ENCODE peak calls at places on chromosome 12, in nine cellular contexts. C, T, Y, K, M, J, L, F and I are unnamed samples.

GRCh38 chr12:133156125-133156690 is 25.1 kb upstream of the ZNF268 start:
- DNase-seq in C (no peak), T (no peak), Y (no peak), K (no peak), M (no peak), J (no peak), L (no peak), F (no peak), I (no peak)

GRCh38 chr12:121513464-121514183 is 67.2 kb downstream of the KDM2B start:
- DNase-seq in C (peak; percentile 79), T (no peak), Y (peak; percentile 14), K (peak; percentile 44), M (no peak), J (no peak), L (no peak), F (no peak), I (no peak)

GRCh38 chr12:49863946-49864816 is 21.3 kb upstream of the BCDIN3D start:
- DNase-seq in C (no peak), T (no peak), Y (no peak), K (no peak), M (no peak), J (no peak), L (no peak), F (no peak), I (no peak)

GRCh38 chr12:48907243-48907642 is 18.0 kb downstream of the FKBP11 start:
- DNase-seq in C (no peak), T (no peak), Y (no peak), K (no peak), M (no peak), J (no peak), L (no peak), F (no peak), I (no peak)

GRCh38 chr12:90174198-90174510 is 465.5 kb upstream of the ATP2B1 start:
- DNase-seq in C (no peak), T (no peak), Y (no peak), K (peak; percentile 37), M (peak; percentile 14), J (no peak), L (peak; percentile 20), F (no peak), I (no peak)

GRCh38 chr12:11958216-11959091 is 112.3 kb upstream of the BCL2L14 start:
- DNase-seq in C (no peak), T (no peak), Y (peak; percentile 94), K (peak; percentile 81), M (peak; percentile 65), J (no peak), L (no peak), F (no peak), I (peak; percentile 95)

GRCh38 chr12:108193493-108193892 is 64.4 kb downstream of the WSCD2 start:
- DNase-seq in C (no peak), T (no peak), Y (no peak), K (no peak), M (no peak), J (no peak), L (no peak), F (no peak), I (no peak)

GRCh38 chr12:104291867-104292524 is 11.5 kb upstream of the EID3 start:
- DNase-seq in C (no peak), T (no peak), Y (peak; percentile 10), K (peak; percentile 2), M (no peak), J (no peak), L (no peak), F (no peak), I (no peak)

GRCh38 chr12:52810554-52810953 is 3.4 kb downstream of the KRT4 start:
- DNase-seq in C (no peak), T (no peak), Y (no peak), K (no peak), M (no peak), J (no peak), L (no peak), F (no peak), I (no peak)

GRCh38 chr12:13941258-13942249 is 39.8 kb downstream of the GRIN2B start:
- DNase-seq in C (peak; percentile 74), T (no peak), Y (peak; percentile 36), K (peak; percentile 72), M (no peak), J (no peak), L (peak; percentile 63), F (peak; percentile 54), I (peak; percentile 0)

GRCh38 chr12:3518902-3519301 is 27.9 kb downstream of the PRMT8 start:
- DNase-seq in C (no peak), T (no peak), Y (no peak), K (no peak), M (no peak), J (no peak), L (no peak), F (no peak), I (no peak)

GRCh38 chr12:2323538-2324261 is 270.9 kb downstream of the CACNA1C start:
- DNase-seq in C (no peak), T (no peak), Y (peak; percentile 33), K (no peak), M (no peak), J (no peak), L (no peak), F (no peak), I (peak; percentile 33)

GRCh38 chr12:121295746-121296617 is 527 bp downstream of the CAMKK2 start:
- DNase-seq in C (peak; percentile 38), T (no peak), Y (peak; percentile 27), K (peak; percentile 21), M (peak; percentile 39), J (no peak), L (no peak), F (peak; percentile 35), I (no peak)

GRCh38 chr12:105977256-105978051 is 161.3 kb downstream of the NUAK1 start:
- DNase-seq in C (no peak), T (no peak), Y (peak; percentile 97), K (no peak), M (no peak), J (no peak), L (no peak), F (no peak), I (peak; percentile 91)

GRCh38 chr12:44385964-44386363 is 490.2 kb downstream of the NELL2 start:
- DNase-seq in C (no peak), T (no peak), Y (no peak), K (no peak), M (no peak), J (no peak), L (no peak), F (no peak), I (no peak)

GRCh38 chr12:65624554-65625086 is 199.7 kb upstream of the HMGA2 start:
- DNase-seq in C (no peak), T (no peak), Y (no peak), K (no peak), M (no peak), J (no peak), L (no peak), F (no peak), I (no peak)

GRCh38 chr12:106248849-106249371 is 1.1 kb upstream of the CKAP4 start:
- DNase-seq in C (no peak), T (no peak), Y (peak; percentile 70), K (peak; percentile 42), M (peak; percentile 52), J (no peak), L (peak; percentile 41), F (no peak), I (peak; percentile 68)

GRCh38 chr12:108575199-108575912 is 13.0 kb downstream of the ISCU start:
- DNase-seq in C (no peak), T (no peak), Y (no peak), K (no peak), M (no peak), J (no peak), L (no peak), F (no peak), I (no peak)

GRCh38 chr12:56897844-56898341 is 36.3 kb downstream of the SDR9C7 start:
- DNase-seq in C (no peak), T (no peak), Y (no peak), K (peak; percentile 39), M (no peak), J (no peak), L (no peak), F (no peak), I (peak; percentile 4)

GRCh38 chr12:122031342-122032216 is 9.9 kb downstream of the BCL7A start:
- DNase-seq in C (peak; percentile 85), T (no peak), Y (peak; percentile 40), K (peak; percentile 59), M (peak; percentile 55), J (peak; percentile 36), L (no peak), F (peak; percentile 47), I (no peak)

GRCh38 chr12:62834971-62835547 is 99.9 kb downstream of the PPM1H start:
- DNase-seq in C (no peak), T (no peak), Y (peak; percentile 70), K (peak; percentile 50), M (no peak), J (no peak), L (no peak), F (no peak), I (peak; percentile 31)

GRCh38 chr12:4133029-4133428 is 140.5 kb upstream of the CCND2 start:
- DNase-seq in C (no peak), T (no peak), Y (no peak), K (no peak), M (no peak), J (no peak), L (no peak), F (no peak), I (no peak)

GRCh38 chr12:32568241-32568640 is 110.9 kb upstream of the DNM1L start:
- DNase-seq in C (no peak), T (no peak), Y (peak; percentile 95), K (peak; percentile 74), M (no peak), J (no peak), L (no peak), F (no peak), I (peak; percentile 90)

GRCh38 chr12:2295941-2296461 is 243.2 kb downstream of the CACNA1C start:
- DNase-seq in C (no peak), T (no peak), Y (peak; percentile 92), K (no peak), M (no peak), J (no peak), L (peak; percentile 39), F (no peak), I (peak; percentile 89)

GRCh38 chr12:63348544-63348943 is 197.5 kb upstream of the AVPR1A start:
- DNase-seq in C (no peak), T (no peak), Y (no peak), K (no peak), M (no peak), J (no peak), L (no peak), F (no peak), I (no peak)

GRCh38 chr12:6230321-6231110 is 30.3 kb downstream of the CD9 start:
- DNase-seq in C (no peak), T (peak; percentile 32), Y (no peak), K (peak; percentile 47), M (peak; percentile 61), J (peak; percentile 44), L (peak; percentile 98), F (no peak), I (no peak)

GRCh38 chr12:57475271-57476161 is 4.2 kb downstream of the ARHGAP9 start:
- DNase-seq in C (peak; percentile 52), T (no peak), Y (no peak), K (no peak), M (no peak), J (no peak), L (no peak), F (no peak), I (no peak)

GRCh38 chr12:42343721-42344120 is 17.8 kb downstream of the PPHLN1 start:
- DNase-seq in C (no peak), T (no peak), Y (no peak), K (no peak), M (no peak), J (no peak), L (no peak), F (no peak), I (no peak)

GRCh38 chr12:123761841-123762714 is at the start of gene DNAH10:
- DNase-seq in C (peak; percentile 84), T (no peak), Y (peak; percentile 32), K (no peak), M (peak; percentile 37), J (no peak), L (peak; percentile 7), F (peak; percentile 76), I (no peak)

GRCh38 chr12:26162905-26163304 is 32.5 kb upstream of the SSPN start:
- DNase-seq in C (no peak), T (no peak), Y (no peak), K (no peak), M (no peak), J (no peak), L (no peak), F (no peak), I (no peak)

GRCh38 chr12:2613674-2614073 is 181.1 kb upstream of the FKBP4 start:
- DNase-seq in C (no peak), T (no peak), Y (peak; percentile 98), K (peak; percentile 72), M (peak; percentile 51), J (no peak), L (peak; percentile 31), F (no peak), I (peak; percentile 99)